ENCODE peak calls at places on chromosomes 2 and 18, in four cellular contexts. B, G, X and S are unnamed samples.

GRCh38 chr2:46297546-46298271 is 502 bp downstream of the EPAS1 start:
- DNase-seq in X (peak; percentile 82), B (peak; percentile 38), G (no peak), S (no peak)

GRCh38 chr2:224347181-224348051 is 54.5 kb downstream of the FAM124B start:
- DNase-seq in B (no peak), X (no peak), G (no peak), S (no peak)

GRCh38 chr2:171836151-171836910 is 57.7 kb downstream of the SLC25A12 start:
- DNase-seq in B (no peak), X (no peak), G (peak; percentile 83), S (peak; percentile 74)

GRCh38 chr2:71631411-71631931 is 178.1 kb downstream of the DYSF start:
- DNase-seq in G (peak; percentile 42), B (no peak), X (no peak), S (no peak)

GRCh38 chr2:37371979-37372378 is 27.5 kb downstream of the QPCT start:
- DNase-seq in B (no peak), X (no peak), G (no peak), S (no peak)

GRCh38 chr2:40034198-40034597 is 255.1 kb upstream of the THUMPD2 start:
- DNase-seq in B (no peak), G (no peak), X (no peak), S (no peak)

GRCh38 chr2:64019083-64019974 is at the start of gene VPS54:
- DNase-seq in X (peak; percentile 66), G (peak; percentile 70), B (peak; percentile 70), S (no peak)

GRCh38 chr18:78378983-78379382 is 600.6 kb upstream of the SALL3 start:
- DNase-seq in X (no peak), B (no peak), G (no peak), S (no peak)

GRCh38 chr2:176653856-176654443 is 384.7 kb downstream of the MTX2 start:
- DNase-seq in X (peak; percentile 27), B (peak; percentile 78), G (peak; percentile 50), S (peak; percentile 36)

GRCh38 chr2:28160986-28161425 is 231.7 kb upstream of the FOSL2 start:
- DNase-seq in G (peak; percentile 95), X (no peak), B (no peak), S (peak; percentile 34)

GRCh38 chr2:56565143-56565542 is 381.4 kb downstream of the CCDC85A start:
- DNase-seq in X (no peak), G (no peak), B (no peak), S (no peak)

GRCh38 chr18:46424898-46425297 is 232.1 kb downstream of the LOXHD1 start:
- DNase-seq in G (no peak), X (peak; percentile 15), B (no peak), S (no peak)

GRCh38 chr18:12041561-12041960 is 52.1 kb upstream of the ANKRD62 start:
- DNase-seq in X (no peak), G (peak; percentile 81), B (peak; percentile 31), S (peak; percentile 43)

GRCh38 chr2:238496756-238497609 is 70.3 kb downstream of the ASB1 start:
- DNase-seq in B (no peak), X (no peak), G (no peak), S (no peak)

GRCh38 chr2:60674524-60675165 is 81.4 kb upstream of the PAPOLG start:
- DNase-seq in B (peak; percentile 86), G (peak; percentile 56), X (peak; percentile 82), S (peak; percentile 30)

GRCh38 chr2:30527411-30527810 is 80.4 kb downstream of the LCLAT1 start:
- DNase-seq in X (no peak), G (peak; percentile 65), B (no peak), S (no peak)

GRCh38 chr2:73426161-73426560 is 40.5 kb downstream of the ALMS1 start:
- DNase-seq in X (no peak), B (no peak), G (no peak), S (no peak)